ENCODE peak calls at places on chromosomes 13 and 19, in five cellular contexts. One of them, this sample, is unnamed.

GRCh38 chr13:34155931-34156607 is 338.1 kb downstream of the RFC3 start:
- DNase-seq in neuronal stem cell: no peak
- DNase-seq in IMR-90: peak
- DNase-seq in mesenchymal stem cell: peak
- DNase-seq in H1: no peak
- DNase-seq in this sample: peak

GRCh38 chr19:38433268-38433733 is at the start of gene RYR1:
- DNase-seq in mesenchymal stem cell: no peak
- DNase-seq in neuronal stem cell: peak
- DNase-seq in H1: peak
- DNase-seq in IMR-90: no peak
- DNase-seq in this sample: no peak

GRCh38 chr13:26965976-26966375 is 205.4 kb upstream of the GPR12 start:
- DNase-seq in IMR-90: peak
- DNase-seq in mesenchymal stem cell: no peak
- DNase-seq in neuronal stem cell: no peak
- DNase-seq in H1: no peak
- DNase-seq in this sample: no peak

GRCh38 chr19:958967-959685 is 25.0 kb upstream of the WDR18 start:
- DNase-seq in IMR-90: peak
- DNase-seq in neuronal stem cell: no peak
- DNase-seq in mesenchymal stem cell: peak
- DNase-seq in H1: no peak
- DNase-seq in this sample: peak

GRCh38 chr19:1651061-1651547 is 1.3 kb downstream of the TCF3 start:
- DNase-seq in H1: peak
- DNase-seq in IMR-90: peak
- DNase-seq in mesenchymal stem cell: peak
- DNase-seq in neuronal stem cell: peak
- DNase-seq in this sample: no peak

GRCh38 chr19:44476559-44477408 is 23.5 kb downstream of the ZNF180 start:
- DNase-seq in neuronal stem cell: no peak
- DNase-seq in H1: no peak
- DNase-seq in IMR-90: peak
- DNase-seq in mesenchymal stem cell: peak
- DNase-seq in this sample: peak

GRCh38 chr13:91778123-91778522 is 379.7 kb downstream of the GPC5 start:
- DNase-seq in mesenchymal stem cell: no peak
- DNase-seq in IMR-90: no peak
- DNase-seq in H1: no peak
- DNase-seq in neuronal stem cell: no peak
- DNase-seq in this sample: no peak

GRCh38 chr13:77728265-77728966 is 30.9 kb downstream of the SLAIN1 start:
- DNase-seq in IMR-90: no peak
- DNase-seq in neuronal stem cell: no peak
- DNase-seq in mesenchymal stem cell: no peak
- DNase-seq in H1: no peak
- DNase-seq in this sample: no peak

GRCh38 chr19:46634656-46635218 is 1.3 kb downstream of the GNG8 start:
- DNase-seq in IMR-90: no peak
- DNase-seq in H1: no peak
- DNase-seq in mesenchymal stem cell: no peak
- DNase-seq in neuronal stem cell: no peak
- DNase-seq in this sample: no peak

GRCh38 chr19:13099073-13099999 is 3.3 kb downstream of the LYL1 start:
- DNase-seq in mesenchymal stem cell: no peak
- DNase-seq in IMR-90: no peak
- DNase-seq in neuronal stem cell: no peak
- DNase-seq in H1: peak
- DNase-seq in this sample: peak

GRCh38 chr19:19562665-19563347 is 24.7 kb downstream of the CILP2 start:
- DNase-seq in H1: peak
- DNase-seq in neuronal stem cell: no peak
- DNase-seq in mesenchymal stem cell: no peak
- DNase-seq in IMR-90: no peak
- DNase-seq in this sample: no peak

GRCh38 chr13:105336706-105337582 is 1198.5 kb downstream of the EFNB2 start:
- DNase-seq in H1: no peak
- DNase-seq in IMR-90: peak
- DNase-seq in mesenchymal stem cell: no peak
- DNase-seq in neuronal stem cell: no peak
- DNase-seq in this sample: peak

GRCh38 chr13:40271931-40272775 is 394.3 kb downstream of the FOXO1 start:
- DNase-seq in IMR-90: peak
- DNase-seq in neuronal stem cell: no peak
- DNase-seq in H1: no peak
- DNase-seq in mesenchymal stem cell: peak
- DNase-seq in this sample: no peak

GRCh38 chr19:287381-287871 is 3.8 kb downstream of the PLPP2 start:
- DNase-seq in H1: no peak
- DNase-seq in mesenchymal stem cell: no peak
- DNase-seq in IMR-90: no peak
- DNase-seq in neuronal stem cell: no peak
- DNase-seq in this sample: peak

GRCh38 chr13:110306340-110306959 is 507 bp downstream of the COL4A1 start:
- DNase-seq in neuronal stem cell: no peak
- DNase-seq in mesenchymal stem cell: peak
- DNase-seq in H1: peak
- DNase-seq in IMR-90: no peak
- DNase-seq in this sample: no peak

GRCh38 chr19:911197-912033 is 1.6 kb downstream of the R3HDM4 start:
- DNase-seq in mesenchymal stem cell: no peak
- DNase-seq in IMR-90: no peak
- DNase-seq in neuronal stem cell: no peak
- DNase-seq in H1: peak
- DNase-seq in this sample: no peak

GRCh38 chr13:113562866-113563265 is 21.7 kb upstream of the TFDP1 start:
- DNase-seq in mesenchymal stem cell: no peak
- DNase-seq in IMR-90: no peak
- DNase-seq in H1: no peak
- DNase-seq in neuronal stem cell: no peak
- DNase-seq in this sample: no peak

GRCh38 chr19:19120308-19121156 is 17.7 kb downstream of the TMEM161A start:
- DNase-seq in neuronal stem cell: peak
- DNase-seq in H1: peak
- DNase-seq in mesenchymal stem cell: peak
- DNase-seq in IMR-90: peak
- DNase-seq in this sample: peak

GRCh38 chr19:39398297-39398864 is 7.2 kb downstream of the MED29 start:
- DNase-seq in IMR-90: peak
- DNase-seq in H1: no peak
- DNase-seq in mesenchymal stem cell: peak
- DNase-seq in neuronal stem cell: no peak
- DNase-seq in this sample: peak

GRCh38 chr13:79402074-79402635 is 3.9 kb downstream of the RBM26 start:
- DNase-seq in IMR-90: no peak
- DNase-seq in mesenchymal stem cell: peak
- DNase-seq in neuronal stem cell: no peak
- DNase-seq in H1: no peak
- DNase-seq in this sample: no peak

GRCh38 chr19:16330368-16330801 is 5.8 kb downstream of the KLF2 start:
- DNase-seq in H1: no peak
- DNase-seq in IMR-90: peak
- DNase-seq in neuronal stem cell: no peak
- DNase-seq in mesenchymal stem cell: peak
- DNase-seq in this sample: peak

GRCh38 chr19:16327911-16328823 is 3.5 kb downstream of the KLF2 start:
- DNase-seq in mesenchymal stem cell: peak
- DNase-seq in H1: no peak
- DNase-seq in IMR-90: peak
- DNase-seq in neuronal stem cell: no peak
- DNase-seq in this sample: peak

GRCh38 chr19:16327131-16327450 is 2.5 kb downstream of the KLF2 start:
- DNase-seq in IMR-90: no peak
- DNase-seq in mesenchymal stem cell: no peak
- DNase-seq in neuronal stem cell: no peak
- DNase-seq in H1: no peak
- DNase-seq in this sample: no peak

GRCh38 chr19:16327501-16327900 is 2.9 kb downstream of the KLF2 start:
- DNase-seq in neuronal stem cell: no peak
- DNase-seq in IMR-90: no peak
- DNase-seq in mesenchymal stem cell: no peak
- DNase-seq in H1: no peak
- DNase-seq in this sample: no peak

DNA sequence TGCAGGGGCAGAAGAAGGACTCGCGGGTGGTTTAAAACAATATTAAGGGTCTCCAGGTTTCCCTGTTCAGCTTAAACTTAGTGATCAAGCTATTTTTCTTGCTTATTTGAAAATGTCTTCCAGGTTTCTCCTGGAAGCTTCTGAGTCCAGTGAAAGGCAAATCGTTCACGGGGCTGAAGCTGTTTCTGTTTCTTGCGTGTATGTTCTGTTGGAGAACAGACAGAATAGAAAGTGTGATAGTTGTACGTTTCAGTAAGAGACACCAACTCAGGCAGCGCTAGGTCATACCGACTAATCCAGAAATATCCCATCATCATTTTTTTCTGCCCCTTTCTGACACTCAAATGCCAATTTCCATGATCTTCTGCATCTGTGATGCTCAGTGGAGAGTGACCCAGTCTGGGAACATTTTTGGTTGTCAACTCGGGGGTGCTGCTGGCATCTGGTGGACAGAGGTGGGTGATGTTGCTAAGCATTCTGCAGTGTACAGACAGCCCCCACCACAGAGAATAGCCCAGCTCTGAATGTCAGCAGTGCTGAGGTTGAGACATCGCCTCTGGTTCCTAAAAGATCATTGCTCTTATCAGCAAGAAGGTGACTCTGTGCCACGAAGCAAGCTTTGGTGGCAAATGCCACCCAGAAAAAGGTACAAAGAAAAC is 4.3 kb downstream of the KLF2 start:
- DNase-seq in neuronal stem cell: no peak
- DNase-seq in H1: no peak
- DNase-seq in mesenchymal stem cell: peak
- DNase-seq in IMR-90: peak
- DNase-seq in this sample: peak
- H3K4me3 ChIP-seq in neuronal stem cell: no peak
- H3K4me3 ChIP-seq in H1: no peak
- H3K4me3 ChIP-seq in mesenchymal stem cell: peak
- H3K4me3 ChIP-seq in IMR-90: no peak
- H3K4me3 ChIP-seq in this sample: no peak

GRCh38 chr13:90027409-90027808 is 1320.1 kb upstream of the MIR17HG start:
- DNase-seq in mesenchymal stem cell: no peak
- DNase-seq in H1: no peak
- DNase-seq in IMR-90: no peak
- DNase-seq in neuronal stem cell: no peak
- DNase-seq in this sample: no peak

GRCh38 chr13:90032841-90033493 is 1314.5 kb upstream of the MIR17HG start:
- DNase-seq in neuronal stem cell: no peak
- DNase-seq in H1: no peak
- DNase-seq in IMR-90: no peak
- DNase-seq in mesenchymal stem cell: no peak
- DNase-seq in this sample: no peak
- H3K18ac ChIP-seq in neuronal stem cell: peak
- H3K18ac ChIP-seq in H1: no peak
- H3K18ac ChIP-seq in IMR-90: no peak
- H3K18ac ChIP-seq in mesenchymal stem cell: no peak
- H3K18ac ChIP-seq in this sample: no peak

DNA sequence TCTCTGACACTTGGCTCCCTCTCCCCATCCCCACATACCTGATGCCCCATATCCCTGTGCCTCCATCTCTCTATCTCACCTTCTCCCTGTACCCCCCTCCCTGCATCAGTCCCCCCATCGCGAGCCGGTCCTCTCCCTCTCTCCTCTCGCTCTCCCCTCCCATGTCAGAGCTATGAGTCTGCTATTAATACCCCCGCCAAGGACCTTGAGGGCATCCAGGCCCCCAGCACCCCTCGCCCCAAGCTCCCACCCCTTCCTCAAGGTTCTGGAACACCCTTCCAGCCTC is 1.6 kb downstream of the GRIN2D start:
- DNase-seq in IMR-90: no peak
- DNase-seq in H1: no peak
- DNase-seq in neuronal stem cell: no peak
- DNase-seq in mesenchymal stem cell: no peak
- DNase-seq in this sample: no peak
- H2AK5ac ChIP-seq in IMR-90: peak
- H2AK5ac ChIP-seq in H1: peak
- H2AK5ac ChIP-seq in neuronal stem cell: peak
- H2AK5ac ChIP-seq in mesenchymal stem cell: no peak
- H2AK5ac ChIP-seq in this sample: no peak

GRCh38 chr19:8596168-8596567 is 14.3 kb downstream of the ADAMTS10 start:
- DNase-seq in neuronal stem cell: no peak
- DNase-seq in IMR-90: no peak
- DNase-seq in mesenchymal stem cell: no peak
- DNase-seq in H1: no peak
- DNase-seq in this sample: no peak
- H3K4me3 ChIP-seq in neuronal stem cell: no peak
- H3K4me3 ChIP-seq in IMR-90: no peak
- H3K4me3 ChIP-seq in mesenchymal stem cell: no peak
- H3K4me3 ChIP-seq in H1: no peak
- H3K4me3 ChIP-seq in this sample: no peak

GRCh38 chr13:52798770-52799430 is 49.5 kb downstream of the PCDH8 start:
- DNase-seq in mesenchymal stem cell: no peak
- DNase-seq in H1: no peak
- DNase-seq in neuronal stem cell: no peak
- DNase-seq in IMR-90: no peak
- DNase-seq in this sample: no peak
- H3K18ac ChIP-seq in mesenchymal stem cell: no peak
- H3K18ac ChIP-seq in H1: no peak
- H3K18ac ChIP-seq in neuronal stem cell: no peak
- H3K18ac ChIP-seq in IMR-90: no peak
- H3K18ac ChIP-seq in this sample: no peak

GRCh38 chr19:57682226-57682766 is 519 bp downstream of the ZNF551 start:
- DNase-seq in H1: no peak
- DNase-seq in neuronal stem cell: no peak
- DNase-seq in IMR-90: no peak
- DNase-seq in mesenchymal stem cell: no peak
- DNase-seq in this sample: no peak
- H2AK5ac ChIP-seq in H1: no peak
- H2AK5ac ChIP-seq in neuronal stem cell: peak
- H2AK5ac ChIP-seq in IMR-90: peak
- H2AK5ac ChIP-seq in mesenchymal stem cell: peak
- H2AK5ac ChIP-seq in this sample: peak

GRCh38 chr13:74574964-74575728 is 440.9 kb upstream of the KLF12 start:
- DNase-seq in neuronal stem cell: no peak
- DNase-seq in H1: no peak
- DNase-seq in mesenchymal stem cell: no peak
- DNase-seq in IMR-90: no peak
- DNase-seq in this sample: no peak
- H3K4me3 ChIP-seq in neuronal stem cell: peak
- H3K4me3 ChIP-seq in H1: peak
- H3K4me3 ChIP-seq in mesenchymal stem cell: peak
- H3K4me3 ChIP-seq in IMR-90: peak
- H3K4me3 ChIP-seq in this sample: no peak

GRCh38 chr19:41321600-41322270 is 11.8 kb downstream of the CCDC97 start:
- DNase-seq in H1: peak
- DNase-seq in IMR-90: peak
- DNase-seq in neuronal stem cell: peak
- DNase-seq in mesenchymal stem cell: peak
- DNase-seq in this sample: peak
- H3K18ac ChIP-seq in H1: no peak
- H3K18ac ChIP-seq in IMR-90: peak
- H3K18ac ChIP-seq in neuronal stem cell: no peak
- H3K18ac ChIP-seq in mesenchymal stem cell: peak
- H3K18ac ChIP-seq in this sample: peak

GRCh38 chr13:30140973-30141372 is 166.4 kb downstream of the KATNAL1 start:
- DNase-seq in mesenchymal stem cell: no peak
- DNase-seq in IMR-90: no peak
- DNase-seq in neuronal stem cell: no peak
- DNase-seq in H1: no peak
- DNase-seq in this sample: no peak
- H2AK5ac ChIP-seq in mesenchymal stem cell: no peak
- H2AK5ac ChIP-seq in IMR-90: peak
- H2AK5ac ChIP-seq in neuronal stem cell: no peak
- H2AK5ac ChIP-seq in H1: peak
- H2AK5ac ChIP-seq in this sample: peak